ENCODE peak calls at places on chromosomes 6 and 20, in five cellular contexts. O, Z, H, B and M are unnamed samples.

GRCh38 chr20:11018668-11019170 is 344.9 kb upstream of the JAG1 start:
- DNase-seq in O (no peak), Z (no peak), H (no peak), B (no peak), M (no peak)

GRCh38 chr20:14830899-14831298 is 493.5 kb upstream of the FLRT3 start:
- DNase-seq in O (no peak), Z (no peak), H (no peak), B (no peak), M (no peak)

GRCh38 chr20:25324412-25324811 is 66.2 kb downstream of the ABHD12 start:
- DNase-seq in O (no peak), Z (peak; percentile 47), H (no peak), B (no peak), M (no peak)

GRCh38 chr20:16052406-16052805 is 520.8 kb downstream of the KIF16B start:
- DNase-seq in O (no peak), Z (no peak), H (no peak), B (no peak), M (no peak)

GRCh38 chr6:80640176-80640575 is 533.7 kb downstream of the BCKDHB start:
- DNase-seq in O (no peak), Z (no peak), H (no peak), B (no peak), M (no peak)

GRCh38 chr6:168256940-168257339 is 62.6 kb downstream of the DACT2 start:
- DNase-seq in O (no peak), Z (no peak), H (no peak), B (no peak), M (no peak)

GRCh38 chr20:46681032-46681854 is 8.0 kb downstream of the TP53RK start:
- DNase-seq in O (peak; percentile 44), Z (peak; percentile 70), H (peak; percentile 31), B (peak; percentile 52), M (no peak)

GRCh38 chr6:89895273-89895874 is 1.1 kb downstream of the GJA10 start:
- DNase-seq in O (peak; percentile 69), Z (no peak), H (no peak), B (peak; percentile 68), M (peak; percentile 13)

GRCh38 chr6:24394777-24395437 is 7.8 kb upstream of the MRS2 start:
- DNase-seq in O (peak; percentile 91), Z (no peak), H (no peak), B (no peak), M (peak; percentile 27)

GRCh38 chr20:32526125-32526524 is 59.0 kb downstream of the NOL4L start:
- DNase-seq in O (no peak), Z (no peak), H (no peak), B (no peak), M (no peak)

GRCh38 chr6:167350731-167351655 is 26.1 kb downstream of the TTLL2 start:
- DNase-seq in O (no peak), Z (peak; percentile 87), H (peak; percentile 70), B (peak; percentile 76), M (peak; percentile 25)

GRCh38 chr20:1415667-1416468 is 23.0 kb upstream of the FKBP1A start:
- DNase-seq in O (peak; percentile 97), Z (no peak), H (no peak), B (peak; percentile 80), M (peak; percentile 74)

GRCh38 chr20:13200767-13201500 is 20.1 kb upstream of the ISM1 start:
- DNase-seq in O (no peak), Z (no peak), H (no peak), B (no peak), M (no peak)

GRCh38 chr6:28446818-28447511 is 3.7 kb upstream of the ZSCAN23 start:
- DNase-seq in O (peak; percentile 6), Z (no peak), H (no peak), B (peak; percentile 8), M (no peak)

GRCh38 chr6:109474995-109475394 is 8.0 kb downstream of the ZBTB24 start:
- DNase-seq in O (no peak), Z (no peak), H (no peak), B (no peak), M (no peak)

GRCh38 chr6:25981529-25982263 is 19.1 kb downstream of the TRIM38 start:
- DNase-seq in O (no peak), Z (no peak), H (no peak), B (no peak), M (no peak)

GRCh38 chr6:46792635-46793034 is 554 bp upstream of the MEP1A start:
- DNase-seq in O (no peak), Z (no peak), H (no peak), B (no peak), M (no peak)

GRCh38 chr20:43590036-43590391 is 723 bp upstream of the IFT52 start:
- DNase-seq in O (no peak), Z (peak; percentile 21), H (peak; percentile 16), B (no peak), M (no peak)

GRCh38 chr6:161890133-161890833 is 616.4 kb upstream of the AGPAT4 start:
- DNase-seq in O (no peak), Z (no peak), H (no peak), B (no peak), M (no peak)

GRCh38 chr6:163720460-163721235 is 306.1 kb downstream of the QKI start:
- DNase-seq in O (no peak), Z (no peak), H (no peak), B (no peak), M (no peak)

GRCh38 chr6:107539409-107539808 is 49.5 kb downstream of the SOBP start:
- DNase-seq in O (no peak), Z (no peak), H (no peak), B (no peak), M (no peak)

GRCh38 chr6:149060300-149060984 is 257.1 kb upstream of the TAB2 start:
- DNase-seq in O (peak; percentile 43), Z (peak; percentile 64), H (no peak), B (peak; percentile 37), M (no peak)

GRCh38 chr20:56385130-56385529 is 6.9 kb downstream of the AURKA start:
- DNase-seq in O (no peak), Z (no peak), H (no peak), B (no peak), M (no peak)

GRCh38 chr20:46549188-46549967 is 1.1 kb downstream of the OCSTAMP start:
- DNase-seq in O (no peak), Z (no peak), H (no peak), B (no peak), M (no peak)

GRCh38 chr20:49320460-49320859 is 42.6 kb upstream of the ZNFX1 start:
- DNase-seq in O (peak; percentile 38), Z (no peak), H (no peak), B (peak; percentile 37), M (peak; percentile 59)

GRCh38 chr20:39269031-39269461 is 306.9 kb downstream of the DHX35 start:
- DNase-seq in O (peak; percentile 3), Z (peak; percentile 40), H (peak; percentile 35), B (no peak), M (peak; percentile 53)

GRCh38 chr20:25246182-25246943 is 1.5 kb upstream of the PYGB start:
- DNase-seq in O (no peak), Z (peak; percentile 54), H (no peak), B (no peak), M (no peak)

GRCh38 chr6:114735118-114735730 is 392.4 kb upstream of the HS3ST5 start:
- DNase-seq in O (no peak), Z (no peak), H (no peak), B (no peak), M (no peak)

GRCh38 chr6:51571168-51571567 is 516.2 kb downstream of the PKHD1 start:
- DNase-seq in O (no peak), Z (no peak), H (no peak), B (no peak), M (no peak)

GRCh38 chr20:58287638-58288037 is 21.9 kb upstream of the RAB22A start:
- DNase-seq in O (no peak), Z (no peak), H (no peak), B (peak; percentile 11), M (no peak)

GRCh38 chr6:34213772-34214171 is 22.9 kb upstream of the HMGA1 start:
- DNase-seq in O (peak; percentile 81), Z (no peak), H (no peak), B (no peak), M (no peak)

GRCh38 chr6:16519265-16520242 is 241.7 kb downstream of the ATXN1 start:
- DNase-seq in O (no peak), Z (peak; percentile 12), H (no peak), B (no peak), M (no peak)

GRCh38 chr6:133184798-133185380 is 56.3 kb upstream of the EYA4 start:
- DNase-seq in O (peak; percentile 53), Z (no peak), H (no peak), B (peak; percentile 32), M (no peak)

GRCh38 chr6:52552278-52552643 is 24.6 kb downstream of the TRAM2 start:
- DNase-seq in O (no peak), Z (peak; percentile 57), H (no peak), B (no peak), M (no peak)

GRCh38 chr6:31363809-31364208 is 6.8 kb upstream of the HLA-B start:
- DNase-seq in O (no peak), Z (no peak), H (no peak), B (no peak), M (no peak)
- TF ChIP-seq POLR2A in O (no peak), Z (no peak), H (no peak), B (no peak), M (no peak)

GRCh38 chr20:50537546-50538201 is 27.5 kb downstream of the PTPN1 start:
- DNase-seq in O (no peak), Z (no peak), H (no peak), B (no peak), M (no peak)

GRCh38 chr20:50538276-50538675 is 28.1 kb downstream of the PTPN1 start:
- DNase-seq in O (no peak), Z (no peak), H (no peak), B (peak; percentile 31), M (no peak)

GRCh38 chr20:50541606-50542041 is 31.4 kb downstream of the PTPN1 start:
- DNase-seq in O (no peak), Z (no peak), H (no peak), B (peak; percentile 66), M (no peak)

GRCh38 chr20:50543326-50543725 is 33.1 kb downstream of the PTPN1 start:
- DNase-seq in O (no peak), Z (no peak), H (no peak), B (no peak), M (no peak)

GRCh38 chr20:50540620-50541605 is 30.7 kb downstream of the PTPN1 start:
- DNase-seq in O (peak; percentile 93), Z (no peak), H (no peak), B (peak; percentile 94), M (peak; percentile 51)
- TF ChIP-seq POLR2A in O (no peak), Z (no peak), H (no peak), B (peak; percentile 71), M (no peak)

GRCh38 chr6:30743099-30744053 is 889 bp upstream of the FLOT1 start:
- DNase-seq in O (peak; percentile 33), Z (peak; percentile 47), H (peak; percentile 43), B (peak; percentile 36), M (no peak)

GRCh38 chr6:30742316-30743098 is at the start of gene FLOT1:
- DNase-seq in O (peak; percentile 93), Z (peak; percentile 99), H (peak; percentile 96), B (peak; percentile 94), M (peak; percentile 77)

GRCh38 chr6:30741789-30742315 is 635 bp downstream of the FLOT1 start:
- DNase-seq in O (no peak), Z (peak; percentile 26), H (no peak), B (peak; percentile 90), M (no peak)

GRCh38 chr6:30740993-30741784 is 1.3 kb downstream of the FLOT1 start:
- DNase-seq in O (peak; percentile 45), Z (no peak), H (no peak), B (peak; percentile 66), M (no peak)

GRCh38 chr6:30744054-30744805 is at the start of gene IER3:
- DNase-seq in O (peak; percentile 95), Z (peak; percentile 93), H (peak; percentile 87), B (peak; percentile 97), M (peak; percentile 49)
- TF ChIP-seq POLR2A in O (peak; percentile 99), Z (peak; percentile 99), H (peak; percentile 43), B (peak; percentile 100), M (peak; percentile 99)

GRCh38 chr6:160520043-160520904 is 143.8 kb downstream of the LPA start:
- DNase-seq in O (peak; percentile 34), Z (peak; percentile 84), H (peak; percentile 82), B (peak; percentile 25), M (peak; percentile 41)
- TF ChIP-seq POLR2A in O (no peak), Z (peak; percentile 14), H (no peak), B (no peak), M (no peak)